ENCODE peak calls at places on chromosomes 3 and 15, in seven cellular contexts. One of them, this sample, is unnamed. For H3K36me3, the result is how much of the 10 kb centered on the place peaks cover.

GRCh38 chr15:46034755-46035154 is 399.9 kb downstream of the SQOR start:
- DNase-seq in GM23338: no peak
- DNase-seq in neural progenitor cell: no peak
- DNase-seq in mesendoderm: no peak
- DNase-seq in heart left ventricle: no peak
- DNase-seq in keratinocyte: no peak
- DNase-seq in kidney: no peak
- DNase-seq in this sample: no peak

GRCh38 chr15:60605879-60606304 is 127.0 kb upstream of the ICE2 start:
- DNase-seq in GM23338: no peak
- DNase-seq in neural progenitor cell: no peak
- DNase-seq in mesendoderm: peak
- DNase-seq in heart left ventricle: peak
- DNase-seq in keratinocyte: no peak
- DNase-seq in kidney: no peak
- DNase-seq in this sample: peak

GRCh38 chr3:47664519-47664918 is 85.9 kb upstream of the CSPG5 start:
- DNase-seq in GM23338: peak
- DNase-seq in neural progenitor cell: peak
- DNase-seq in mesendoderm: peak
- DNase-seq in heart left ventricle: no peak
- DNase-seq in keratinocyte: no peak
- DNase-seq in kidney: no peak
- DNase-seq in this sample: no peak

GRCh38 chr3:36429986-36430485 is 49.7 kb downstream of the STAC start:
- DNase-seq in GM23338: no peak
- DNase-seq in neural progenitor cell: no peak
- DNase-seq in mesendoderm: no peak
- DNase-seq in heart left ventricle: no peak
- DNase-seq in keratinocyte: peak
- DNase-seq in kidney: no peak
- DNase-seq in this sample: no peak

GRCh38 chr3:115766587-115767492 is 143.5 kb downstream of the GAP43 start:
- DNase-seq in GM23338: no peak
- DNase-seq in neural progenitor cell: peak
- DNase-seq in mesendoderm: peak
- DNase-seq in heart left ventricle: no peak
- DNase-seq in keratinocyte: no peak
- DNase-seq in kidney: no peak
- DNase-seq in this sample: peak

GRCh38 chr15:82298520-82298919 is 35.9 kb downstream of the SAXO2 start:
- DNase-seq in GM23338: peak
- DNase-seq in neural progenitor cell: no peak
- DNase-seq in mesendoderm: no peak
- DNase-seq in heart left ventricle: no peak
- DNase-seq in keratinocyte: no peak
- DNase-seq in kidney: peak
- DNase-seq in this sample: no peak

GRCh38 chr3:187713504-187713903 is 11.1 kb upstream of the RTP2 start:
- DNase-seq in GM23338: peak
- DNase-seq in neural progenitor cell: no peak
- DNase-seq in mesendoderm: peak
- DNase-seq in heart left ventricle: no peak
- DNase-seq in keratinocyte: no peak
- DNase-seq in kidney: no peak
- DNase-seq in this sample: peak

GRCh38 chr15:60673918-60674558 is 195.1 kb upstream of the ICE2 start:
- DNase-seq in GM23338: no peak
- DNase-seq in neural progenitor cell: no peak
- DNase-seq in mesendoderm: peak
- DNase-seq in heart left ventricle: no peak
- DNase-seq in keratinocyte: peak
- DNase-seq in kidney: no peak
- DNase-seq in this sample: peak

GRCh38 chr15:99605490-99605931 is 39.7 kb downstream of the MEF2A start:
- DNase-seq in GM23338: no peak
- DNase-seq in neural progenitor cell: no peak
- DNase-seq in mesendoderm: no peak
- DNase-seq in heart left ventricle: no peak
- DNase-seq in keratinocyte: peak
- DNase-seq in kidney: no peak
- DNase-seq in this sample: no peak

GRCh38 chr3:84600703-84601225 is 358.0 kb upstream of the CADM2 start:
- DNase-seq in GM23338: peak
- DNase-seq in neural progenitor cell: no peak
- DNase-seq in mesendoderm: peak
- DNase-seq in heart left ventricle: no peak
- DNase-seq in keratinocyte: no peak
- DNase-seq in kidney: no peak
- DNase-seq in this sample: no peak

GRCh38 chr3:150449169-150449721 is 41.1 kb downstream of the TSC22D2 start:
- DNase-seq in GM23338: no peak
- DNase-seq in neural progenitor cell: no peak
- DNase-seq in mesendoderm: no peak
- DNase-seq in heart left ventricle: no peak
- DNase-seq in keratinocyte: no peak
- DNase-seq in kidney: no peak
- DNase-seq in this sample: no peak

GRCh38 chr3:32147935-32148334 is 41.5 kb downstream of the GPD1L start:
- DNase-seq in GM23338: peak
- DNase-seq in neural progenitor cell: no peak
- DNase-seq in mesendoderm: no peak
- DNase-seq in heart left ventricle: no peak
- DNase-seq in keratinocyte: no peak
- DNase-seq in kidney: no peak
- DNase-seq in this sample: no peak

GRCh38 chr3:15452961-15453360 is 25.6 kb downstream of the EAF1 start:
- DNase-seq in GM23338: no peak
- DNase-seq in neural progenitor cell: no peak
- DNase-seq in mesendoderm: no peak
- DNase-seq in heart left ventricle: no peak
- DNase-seq in keratinocyte: no peak
- DNase-seq in kidney: no peak
- DNase-seq in this sample: no peak

GRCh38 chr15:36769110-36769509 is 189.7 kb downstream of the CDIN1 start:
- DNase-seq in GM23338: no peak
- DNase-seq in neural progenitor cell: no peak
- DNase-seq in mesendoderm: no peak
- DNase-seq in heart left ventricle: no peak
- DNase-seq in keratinocyte: no peak
- DNase-seq in kidney: no peak
- DNase-seq in this sample: peak

GRCh38 chr3:152229692-152230091 is 39.0 kb upstream of the MBNL1 start:
- DNase-seq in GM23338: peak
- DNase-seq in neural progenitor cell: peak
- DNase-seq in mesendoderm: peak
- DNase-seq in heart left ventricle: no peak
- DNase-seq in keratinocyte: no peak
- DNase-seq in kidney: no peak
- DNase-seq in this sample: no peak

GRCh38 chr3:156307704-156308103 is 187.3 kb downstream of the KCNAB1 start:
- DNase-seq in GM23338: no peak
- DNase-seq in neural progenitor cell: no peak
- DNase-seq in mesendoderm: no peak
- DNase-seq in heart left ventricle: peak
- DNase-seq in keratinocyte: no peak
- DNase-seq in kidney: no peak
- DNase-seq in this sample: peak

GRCh38 chr3:191985691-191986090 is 524.7 kb downstream of the PYDC2 start:
- DNase-seq in GM23338: no peak
- DNase-seq in neural progenitor cell: no peak
- DNase-seq in mesendoderm: no peak
- DNase-seq in heart left ventricle: no peak
- DNase-seq in keratinocyte: no peak
- DNase-seq in kidney: no peak
- DNase-seq in this sample: no peak

GRCh38 chr3:133230191-133230590 is 169.7 kb upstream of the BFSP2 start:
- DNase-seq in GM23338: no peak
- DNase-seq in neural progenitor cell: peak
- DNase-seq in mesendoderm: no peak
- DNase-seq in heart left ventricle: no peak
- DNase-seq in keratinocyte: no peak
- DNase-seq in kidney: no peak
- DNase-seq in this sample: no peak

DNA sequence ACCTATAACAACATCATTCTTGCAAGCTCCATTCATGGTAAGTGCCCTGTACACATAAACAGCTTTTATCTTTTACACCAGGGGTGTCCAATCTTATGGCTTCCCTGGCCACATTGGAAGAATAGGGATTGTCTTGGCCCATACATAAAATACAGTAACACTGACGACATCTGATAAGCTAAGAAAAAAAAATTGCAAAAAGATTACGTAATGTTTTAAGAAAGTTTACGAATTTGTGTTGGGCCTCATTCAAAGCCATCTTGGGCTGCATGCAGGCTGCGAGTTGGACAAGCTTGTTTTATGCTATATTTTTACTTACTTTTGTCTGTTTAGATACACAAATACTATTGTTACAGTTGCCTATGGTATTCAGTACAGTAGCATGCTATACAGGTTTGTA is 31.6 kb downstream of the ZNF654 start:
- DNase-seq in GM23338: no peak
- DNase-seq in neural progenitor cell: no peak
- DNase-seq in mesendoderm: no peak
- DNase-seq in heart left ventricle: no peak
- DNase-seq in keratinocyte: no peak
- DNase-seq in kidney: no peak
- DNase-seq in this sample: no peak
- H3K36me3 ChIP-seq in GM23338: under half
- H3K36me3 ChIP-seq in neural progenitor cell: under half
- H3K36me3 ChIP-seq in mesendoderm: under half
- H3K36me3 ChIP-seq in heart left ventricle: under half
- H3K36me3 ChIP-seq in keratinocyte: under half
- H3K36me3 ChIP-seq in kidney: under half
- H3K36me3 ChIP-seq in this sample: under half

GRCh38 chr3:100745617-100746016 is 36.3 kb downstream of the TFG start:
- DNase-seq in GM23338: no peak
- DNase-seq in neural progenitor cell: no peak
- DNase-seq in mesendoderm: no peak
- DNase-seq in heart left ventricle: no peak
- DNase-seq in keratinocyte: no peak
- DNase-seq in kidney: no peak
- DNase-seq in this sample: no peak
- H3K36me3 ChIP-seq in GM23338: under half
- H3K36me3 ChIP-seq in neural progenitor cell: under half
- H3K36me3 ChIP-seq in mesendoderm: under half
- H3K36me3 ChIP-seq in heart left ventricle: under half
- H3K36me3 ChIP-seq in keratinocyte: under half
- H3K36me3 ChIP-seq in kidney: under half
- H3K36me3 ChIP-seq in this sample: half or more

GRCh38 chr15:72098076-72098475 is 19.9 kb downstream of the MYO9A start:
- DNase-seq in GM23338: no peak
- DNase-seq in neural progenitor cell: no peak
- DNase-seq in mesendoderm: no peak
- DNase-seq in heart left ventricle: no peak
- DNase-seq in keratinocyte: no peak
- DNase-seq in kidney: no peak
- DNase-seq in this sample: no peak

GRCh38 chr15:72105111-72105510 is 12.8 kb downstream of the MYO9A start:
- DNase-seq in GM23338: no peak
- DNase-seq in neural progenitor cell: no peak
- DNase-seq in mesendoderm: no peak
- DNase-seq in heart left ventricle: no peak
- DNase-seq in keratinocyte: no peak
- DNase-seq in kidney: no peak
- DNase-seq in this sample: no peak

GRCh38 chr15:72099155-72099554 is 18.8 kb downstream of the MYO9A start:
- DNase-seq in GM23338: no peak
- DNase-seq in neural progenitor cell: no peak
- DNase-seq in mesendoderm: no peak
- DNase-seq in heart left ventricle: no peak
- DNase-seq in keratinocyte: no peak
- DNase-seq in kidney: no peak
- DNase-seq in this sample: no peak
- H3K36me3 ChIP-seq in GM23338: under half
- H3K36me3 ChIP-seq in neural progenitor cell: under half
- H3K36me3 ChIP-seq in mesendoderm: under half
- H3K36me3 ChIP-seq in heart left ventricle: under half
- H3K36me3 ChIP-seq in keratinocyte: under half
- H3K36me3 ChIP-seq in kidney: under half
- H3K36me3 ChIP-seq in this sample: under half

GRCh38 chr15:25800761-25801515 is 62.2 kb downstream of the ATP10A start:
- DNase-seq in GM23338: no peak
- DNase-seq in neural progenitor cell: no peak
- DNase-seq in mesendoderm: no peak
- DNase-seq in heart left ventricle: no peak
- DNase-seq in keratinocyte: no peak
- DNase-seq in kidney: peak
- DNase-seq in this sample: no peak
- H3K36me3 ChIP-seq in GM23338: under half
- H3K36me3 ChIP-seq in neural progenitor cell: under half
- H3K36me3 ChIP-seq in mesendoderm: under half
- H3K36me3 ChIP-seq in heart left ventricle: under half
- H3K36me3 ChIP-seq in keratinocyte: under half
- H3K36me3 ChIP-seq in kidney: under half
- H3K36me3 ChIP-seq in this sample: under half

DNA sequence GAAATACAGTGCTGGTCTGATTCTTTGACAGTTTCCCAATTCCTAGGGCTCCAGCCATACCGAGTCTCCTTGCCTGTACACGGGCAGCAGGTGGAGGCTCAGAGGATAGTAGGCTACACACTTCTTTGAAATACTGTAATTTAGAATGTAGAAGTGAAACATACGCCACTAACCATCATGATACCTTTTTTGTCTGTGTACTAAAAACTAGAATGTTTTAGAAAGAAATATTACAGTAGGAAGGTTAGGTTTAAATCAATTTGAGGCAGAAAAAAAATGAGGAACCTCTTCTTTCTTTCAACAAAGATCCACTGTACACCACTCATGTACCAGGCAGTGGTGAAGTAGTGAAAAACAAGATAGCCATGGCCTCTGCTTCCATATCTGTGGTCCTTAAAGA is 354.7 kb downstream of the MCTP2 start:
- DNase-seq in GM23338: no peak
- DNase-seq in neural progenitor cell: no peak
- DNase-seq in mesendoderm: no peak
- DNase-seq in heart left ventricle: no peak
- DNase-seq in keratinocyte: no peak
- DNase-seq in kidney: no peak
- DNase-seq in this sample: no peak
- H3K36me3 ChIP-seq in GM23338: under half
- H3K36me3 ChIP-seq in neural progenitor cell: under half
- H3K36me3 ChIP-seq in mesendoderm: under half
- H3K36me3 ChIP-seq in heart left ventricle: under half
- H3K36me3 ChIP-seq in keratinocyte: under half
- H3K36me3 ChIP-seq in kidney: under half
- H3K36me3 ChIP-seq in this sample: under half

GRCh38 chr3:141743305-141743704 is 5.2 kb downstream of the RNF7 start:
- DNase-seq in GM23338: no peak
- DNase-seq in neural progenitor cell: no peak
- DNase-seq in mesendoderm: no peak
- DNase-seq in heart left ventricle: no peak
- DNase-seq in keratinocyte: no peak
- DNase-seq in kidney: no peak
- DNase-seq in this sample: no peak

GRCh38 chr3:141746962-141747361 is 8.9 kb downstream of the RNF7 start:
- DNase-seq in GM23338: no peak
- DNase-seq in neural progenitor cell: no peak
- DNase-seq in mesendoderm: no peak
- DNase-seq in heart left ventricle: no peak
- DNase-seq in keratinocyte: no peak
- DNase-seq in kidney: no peak
- DNase-seq in this sample: no peak
- H3K36me3 ChIP-seq in GM23338: under half
- H3K36me3 ChIP-seq in neural progenitor cell: under half
- H3K36me3 ChIP-seq in mesendoderm: under half
- H3K36me3 ChIP-seq in heart left ventricle: under half
- H3K36me3 ChIP-seq in keratinocyte: under half
- H3K36me3 ChIP-seq in kidney: under half
- H3K36me3 ChIP-seq in this sample: under half

GRCh38 chr15:44603126-44603525 is 60.3 kb downstream of the SPG11 start:
- DNase-seq in GM23338: no peak
- DNase-seq in neural progenitor cell: no peak
- DNase-seq in mesendoderm: no peak
- DNase-seq in heart left ventricle: no peak
- DNase-seq in keratinocyte: no peak
- DNase-seq in kidney: no peak
- DNase-seq in this sample: no peak
- H3K36me3 ChIP-seq in GM23338: under half
- H3K36me3 ChIP-seq in neural progenitor cell: under half
- H3K36me3 ChIP-seq in mesendoderm: under half
- H3K36me3 ChIP-seq in heart left ventricle: half or more
- H3K36me3 ChIP-seq in keratinocyte: under half
- H3K36me3 ChIP-seq in kidney: under half
- H3K36me3 ChIP-seq in this sample: under half

This sample was measured in brain microvascular endothelial cell.